ENCODE peak calls at places on chromosome 14, in six cellular contexts. One of them, this sample, is unnamed.

GRCh38 chr14:76773188-76773885 is 12.1 kb downstream of the VASH1 start:
- DNase-seq in astrocyte of the cerebellum: peak
- DNase-seq in HL-60: peak
- DNase-seq in stimulated activated CD4-positive, alpha-beta T cell treated with anti-CD3 and anti-CD28 coated beads, Interleukin-4, amount 100 ng/mL, for 24 hours: peak
- DNase-seq in HT-29: peak
- DNase-seq in K562: peak
- DNase-seq in this sample: peak

GRCh38 chr14:76576047-76576741 is 185.1 kb upstream of the VASH1 start:
- DNase-seq in astrocyte of the cerebellum: no peak
- DNase-seq in HL-60: no peak
- DNase-seq in stimulated activated CD4-positive, alpha-beta T cell treated with anti-CD3 and anti-CD28 coated beads, Interleukin-4, amount 100 ng/mL, for 24 hours: no peak
- DNase-seq in HT-29: no peak
- DNase-seq in K562: no peak
- DNase-seq in this sample: no peak

GRCh38 chr14:75542585-75543091 is 20.4 kb downstream of the BATF start:
- DNase-seq in astrocyte of the cerebellum: no peak
- DNase-seq in HL-60: peak
- DNase-seq in stimulated activated CD4-positive, alpha-beta T cell treated with anti-CD3 and anti-CD28 coated beads, Interleukin-4, amount 100 ng/mL, for 24 hours: peak
- DNase-seq in HT-29: no peak
- DNase-seq in K562: peak
- DNase-seq in this sample: no peak

GRCh38 chr14:22399776-22400175 is 189.2 kb downstream of the DAD1 start:
- DNase-seq in astrocyte of the cerebellum: no peak
- DNase-seq in HL-60: no peak
- DNase-seq in stimulated activated CD4-positive, alpha-beta T cell treated with anti-CD3 and anti-CD28 coated beads, Interleukin-4, amount 100 ng/mL, for 24 hours: no peak
- DNase-seq in HT-29: no peak
- DNase-seq in K562: no peak
- DNase-seq in this sample: no peak

GRCh38 chr14:103528158-103528511 is 861 bp upstream of the TRMT61A start:
- DNase-seq in astrocyte of the cerebellum: no peak
- DNase-seq in HL-60: no peak
- DNase-seq in stimulated activated CD4-positive, alpha-beta T cell treated with anti-CD3 and anti-CD28 coated beads, Interleukin-4, amount 100 ng/mL, for 24 hours: no peak
- DNase-seq in HT-29: no peak
- DNase-seq in K562: no peak
- DNase-seq in this sample: no peak

GRCh38 chr14:102155150-102155549 is 15.5 kb downstream of the WDR20 start:
- DNase-seq in astrocyte of the cerebellum: peak
- DNase-seq in HL-60: no peak
- DNase-seq in stimulated activated CD4-positive, alpha-beta T cell treated with anti-CD3 and anti-CD28 coated beads, Interleukin-4, amount 100 ng/mL, for 24 hours: no peak
- DNase-seq in HT-29: no peak
- DNase-seq in K562: no peak
- DNase-seq in this sample: no peak

GRCh38 chr14:71138236-71139057 is 231.2 kb downstream of the PCNX1 start:
- DNase-seq in astrocyte of the cerebellum: no peak
- DNase-seq in HL-60: no peak
- DNase-seq in stimulated activated CD4-positive, alpha-beta T cell treated with anti-CD3 and anti-CD28 coated beads, Interleukin-4, amount 100 ng/mL, for 24 hours: no peak
- DNase-seq in HT-29: no peak
- DNase-seq in K562: no peak
- DNase-seq in this sample: no peak

GRCh38 chr14:65168840-65169239 is 66.5 kb upstream of the MAX start:
- DNase-seq in astrocyte of the cerebellum: no peak
- DNase-seq in HL-60: no peak
- DNase-seq in stimulated activated CD4-positive, alpha-beta T cell treated with anti-CD3 and anti-CD28 coated beads, Interleukin-4, amount 100 ng/mL, for 24 hours: no peak
- DNase-seq in HT-29: no peak
- DNase-seq in K562: no peak
- DNase-seq in this sample: peak

GRCh38 chr14:71932229-71932951 is at the start of gene RGS6:
- DNase-seq in astrocyte of the cerebellum: no peak
- DNase-seq in HL-60: no peak
- DNase-seq in stimulated activated CD4-positive, alpha-beta T cell treated with anti-CD3 and anti-CD28 coated beads, Interleukin-4, amount 100 ng/mL, for 24 hours: no peak
- DNase-seq in HT-29: no peak
- DNase-seq in K562: no peak
- DNase-seq in this sample: no peak

GRCh38 chr14:22786685-22787084 is 20.2 kb downstream of the OXA1L start:
- DNase-seq in astrocyte of the cerebellum: no peak
- DNase-seq in HL-60: no peak
- DNase-seq in stimulated activated CD4-positive, alpha-beta T cell treated with anti-CD3 and anti-CD28 coated beads, Interleukin-4, amount 100 ng/mL, for 24 hours: no peak
- DNase-seq in HT-29: no peak
- DNase-seq in K562: no peak
- DNase-seq in this sample: no peak

GRCh38 chr14:56857206-56857605 is 46.9 kb upstream of the OTX2 start:
- DNase-seq in astrocyte of the cerebellum: no peak
- DNase-seq in HL-60: no peak
- DNase-seq in stimulated activated CD4-positive, alpha-beta T cell treated with anti-CD3 and anti-CD28 coated beads, Interleukin-4, amount 100 ng/mL, for 24 hours: no peak
- DNase-seq in HT-29: no peak
- DNase-seq in K562: no peak
- DNase-seq in this sample: no peak

GRCh38 chr14:36818212-36818611 is 156.6 kb downstream of the PAX9 start:
- DNase-seq in astrocyte of the cerebellum: no peak
- DNase-seq in HL-60: no peak
- DNase-seq in stimulated activated CD4-positive, alpha-beta T cell treated with anti-CD3 and anti-CD28 coated beads, Interleukin-4, amount 100 ng/mL, for 24 hours: no peak
- DNase-seq in HT-29: no peak
- DNase-seq in K562: no peak
- DNase-seq in this sample: no peak

GRCh38 chr14:27090716-27091115 is 492.9 kb upstream of the NOVA1 start:
- DNase-seq in astrocyte of the cerebellum: no peak
- DNase-seq in HL-60: no peak
- DNase-seq in stimulated activated CD4-positive, alpha-beta T cell treated with anti-CD3 and anti-CD28 coated beads, Interleukin-4, amount 100 ng/mL, for 24 hours: no peak
- DNase-seq in HT-29: no peak
- DNase-seq in K562: no peak
- DNase-seq in this sample: no peak

GRCh38 chr14:91372680-91373495 is 44.7 kb downstream of the CCDC88C start:
- DNase-seq in astrocyte of the cerebellum: no peak
- DNase-seq in HL-60: no peak
- DNase-seq in stimulated activated CD4-positive, alpha-beta T cell treated with anti-CD3 and anti-CD28 coated beads, Interleukin-4, amount 100 ng/mL, for 24 hours: no peak
- DNase-seq in HT-29: no peak
- DNase-seq in K562: no peak
- DNase-seq in this sample: no peak

GRCh38 chr14:89926709-89927108 is 27.8 kb downstream of the EFCAB11 start:
- DNase-seq in astrocyte of the cerebellum: no peak
- DNase-seq in HL-60: no peak
- DNase-seq in stimulated activated CD4-positive, alpha-beta T cell treated with anti-CD3 and anti-CD28 coated beads, Interleukin-4, amount 100 ng/mL, for 24 hours: no peak
- DNase-seq in HT-29: no peak
- DNase-seq in K562: no peak
- DNase-seq in this sample: no peak

GRCh38 chr14:80477388-80478160 is 266.3 kb upstream of the DIO2 start:
- DNase-seq in astrocyte of the cerebellum: no peak
- DNase-seq in HL-60: no peak
- DNase-seq in stimulated activated CD4-positive, alpha-beta T cell treated with anti-CD3 and anti-CD28 coated beads, Interleukin-4, amount 100 ng/mL, for 24 hours: no peak
- DNase-seq in HT-29: no peak
- DNase-seq in K562: no peak
- DNase-seq in this sample: no peak

This sample was measured in fibroblast of the conjunctiva.